ENCODE peak calls at places on chromosomes 1 and 21, in five cellular contexts. B is stromal cell of bone marrow, I is NCI-H1930, O is DMS79, G is tibial nerve. J is an unnamed sample.

GRCh38 chr1:213934642-213935041 is 53.1 kb upstream of the PROX1 start:
- DNase-seq in O (peak), G (no peak), I (no peak), B (no peak), J (no peak)

GRCh38 chr21:38242036-38242435 is 14.8 kb upstream of the KCNJ15 start:
- DNase-seq in O (no peak), I (no peak), G (no peak), B (no peak), J (no peak)

GRCh38 chr1:78032964-78033796 is 12.6 kb upstream of the GIPC2 start:
- DNase-seq in O (no peak), B (no peak), G (no peak), I (no peak), J (no peak)

GRCh38 chr1:111653695-111654094 is 34.1 kb downstream of the RAP1A start:
- DNase-seq in B (no peak), I (no peak), O (no peak), G (no peak), J (no peak)

GRCh38 chr1:207050428-207050767 is 610 bp downstream of the YOD1 start:
- DNase-seq in G (no peak), B (no peak), O (no peak), I (no peak), J (no peak)

GRCh38 chr1:146036990-146037646 is 15.6 kb upstream of the HJV start:
- DNase-seq in G (peak), B (peak), I (peak), O (peak), J (peak)

GRCh38 chr1:1630965-1631792 is 794 bp upstream of the MMP23B start:
- DNase-seq in B (no peak), I (no peak), O (no peak), G (peak), J (peak)

GRCh38 chr1:233240367-233240766 is 55.2 kb downstream of the PCNX2 start:
- DNase-seq in B (no peak), I (no peak), G (no peak), O (no peak), J (no peak)

GRCh38 chr1:7869136-7869905 is 16.5 kb upstream of the UTS2 start:
- DNase-seq in G (no peak), I (no peak), B (no peak), O (no peak), J (no peak)

GRCh38 chr1:119275145-119275929 is 93.2 kb upstream of the HAO2 start:
- DNase-seq in I (no peak), G (peak), O (no peak), B (peak), J (no peak)

GRCh38 chr1:3501856-3502665 is 47.6 kb downstream of the ARHGEF16 start:
- DNase-seq in B (no peak), G (peak), I (no peak), O (no peak), J (peak)